ENCODE peak calls at places on chromosomes 13 and 19, in four cellular contexts. One of them, this sample, is unnamed.

GRCh38 chr19:50817941-50818858 is 5.4 kb downstream of the KLK1 start:
- DNase-seq in LoVo: peak; percentile 76
- DNase-seq in foreskin fibroblast: peak; percentile 72
- DNase-seq in left lung: no peak
- DNase-seq in this sample: peak; percentile 73

GRCh38 chr19:14035706-14036105 is 4.1 kb downstream of the IL27RA start:
- DNase-seq in LoVo: no peak
- DNase-seq in foreskin fibroblast: peak; percentile 18
- DNase-seq in left lung: no peak
- DNase-seq in this sample: no peak

GRCh38 chr19:28386080-28386869 is 826.7 kb downstream of the UQCRFS1 start:
- DNase-seq in LoVo: no peak
- DNase-seq in foreskin fibroblast: no peak
- DNase-seq in left lung: no peak
- DNase-seq in this sample: no peak

GRCh38 chr19:30755581-30755980 is 383.4 kb downstream of the ZNF536 start:
- DNase-seq in LoVo: no peak
- DNase-seq in foreskin fibroblast: no peak
- DNase-seq in left lung: no peak
- DNase-seq in this sample: no peak

GRCh38 chr19:1251503-1252220 is 3.3 kb downstream of the MIDN start:
- DNase-seq in LoVo: no peak
- DNase-seq in foreskin fibroblast: no peak
- DNase-seq in left lung: peak; percentile 90
- DNase-seq in this sample: peak; percentile 94

GRCh38 chr13:102399791-102400618 is 1.8 kb downstream of the FGF14 start:
- DNase-seq in LoVo: no peak
- DNase-seq in foreskin fibroblast: peak; percentile 60
- DNase-seq in left lung: no peak
- DNase-seq in this sample: peak; percentile 65

GRCh38 chr19:15779756-15780476 is 7.5 kb upstream of the OR10H5 start:
- DNase-seq in LoVo: no peak
- DNase-seq in foreskin fibroblast: no peak
- DNase-seq in left lung: peak; percentile 67
- DNase-seq in this sample: no peak

GRCh38 chr19:41668315-41668714 is 19.8 kb downstream of the CEACAM7 start:
- DNase-seq in LoVo: no peak
- DNase-seq in foreskin fibroblast: no peak
- DNase-seq in left lung: no peak
- DNase-seq in this sample: no peak

GRCh38 chr13:30865131-30866009 is 40.7 kb upstream of the MEDAG start:
- DNase-seq in LoVo: peak; percentile 71
- DNase-seq in foreskin fibroblast: peak; percentile 95
- DNase-seq in left lung: peak; percentile 76
- DNase-seq in this sample: peak; percentile 80

GRCh38 chr13:113544071-113544891 is 40.3 kb upstream of the TFDP1 start:
- DNase-seq in LoVo: no peak
- DNase-seq in foreskin fibroblast: no peak
- DNase-seq in left lung: peak; percentile 18
- DNase-seq in this sample: peak; percentile 46

GRCh38 chr19:50003810-50004419 is 21.3 kb downstream of the VRK3 start:
- DNase-seq in LoVo: peak; percentile 86
- DNase-seq in foreskin fibroblast: peak; percentile 95
- DNase-seq in left lung: peak; percentile 57
- DNase-seq in this sample: no peak

GRCh38 chr19:7441468-7442146 is 47.2 kb downstream of the PEX11G start:
- DNase-seq in LoVo: no peak
- DNase-seq in foreskin fibroblast: no peak
- DNase-seq in left lung: no peak
- DNase-seq in this sample: no peak

GRCh38 chr13:75550159-75550567 is 572 bp downstream of the UCHL3 start:
- DNase-seq in LoVo: peak; percentile 66
- DNase-seq in foreskin fibroblast: peak; percentile 83
- DNase-seq in left lung: no peak
- DNase-seq in this sample: no peak

GRCh38 chr13:62512194-62513141 is 1096.8 kb upstream of the PCDH20 start:
- DNase-seq in LoVo: peak; percentile 21
- DNase-seq in foreskin fibroblast: peak; percentile 49
- DNase-seq in left lung: no peak
- DNase-seq in this sample: peak; percentile 28

GRCh38 chr13:97212540-97213146 is 9.5 kb upstream of the MBNL2 start:
- DNase-seq in LoVo: peak; percentile 28
- DNase-seq in foreskin fibroblast: peak; percentile 70
- DNase-seq in left lung: no peak
- DNase-seq in this sample: no peak

GRCh38 chr13:103287659-103288058 is 221.4 kb upstream of the SLC10A2 start:
- DNase-seq in LoVo: no peak
- DNase-seq in foreskin fibroblast: no peak
- DNase-seq in left lung: no peak
- DNase-seq in this sample: no peak

GRCh38 chr13:110344320-110344719 is 37.2 kb downstream of the COL4A2 start:
- DNase-seq in LoVo: no peak
- DNase-seq in foreskin fibroblast: no peak
- DNase-seq in left lung: no peak
- DNase-seq in this sample: no peak

GRCh38 chr13:76225815-76226489 is 589.8 kb downstream of the LMO7 start:
- DNase-seq in LoVo: no peak
- DNase-seq in foreskin fibroblast: peak; percentile 84
- DNase-seq in left lung: no peak
- DNase-seq in this sample: no peak

GRCh38 chr19:4064073-4064550 is 2.6 kb downstream of the ZBTB7A start:
- DNase-seq in LoVo: no peak
- DNase-seq in foreskin fibroblast: peak; percentile 60
- DNase-seq in left lung: no peak
- DNase-seq in this sample: no peak

GRCh38 chr19:6970478-6970877 is 50.8 kb downstream of the MBD3L2B start:
- DNase-seq in LoVo: no peak
- DNase-seq in foreskin fibroblast: no peak
- DNase-seq in left lung: no peak
- DNase-seq in this sample: no peak

GRCh38 chr19:12939292-12939606 is 840 bp downstream of the CALR start:
- DNase-seq in LoVo: no peak
- DNase-seq in foreskin fibroblast: peak; percentile 82
- DNase-seq in left lung: no peak
- DNase-seq in this sample: no peak

This sample was measured in upper lobe of right lung.